ENCODE peak calls at places on chromosomes 3 and 15, in eight cellular contexts. Y is NCI-H1092; C is OCI-LY7; E is activated T-helper 1 cell treated with anti-CD3 and anti-CD28 coated beads, Interleukin-2, amount 50 U/mL, for 16 hours; H is M059J; T is T-helper 9 cell; I is RWPE1; N is ACHN. X is an unnamed sample.

GRCh38 chr3:127589600-127590281 is 792 bp downstream of the TPRA1 start:
- DNase-seq in Y (no peak), C (peak), E (no peak), H (no peak), T (no peak), I (no peak), N (peak), X (no peak)

GRCh38 chr3:8730641-8731040 is 3.0 kb upstream of the CAV3 start:
- DNase-seq in Y (no peak), C (no peak), E (no peak), H (no peak), T (no peak), I (no peak), N (no peak), X (no peak)

GRCh38 chr3:113746955-113747718 is at the start of gene ATP6V1A:
- DNase-seq in Y (peak), C (peak), E (peak), H (peak), T (peak), I (peak), N (peak), X (peak)

GRCh38 chr3:134059680-134060560 is 30.2 kb upstream of the SLCO2A1 start:
- DNase-seq in Y (no peak), C (no peak), E (no peak), H (no peak), T (no peak), I (no peak), N (no peak), X (no peak)

GRCh38 chr3:3610581-3611298 is 188.5 kb upstream of the LRRN1 start:
- DNase-seq in Y (no peak), C (no peak), E (no peak), H (no peak), T (no peak), I (no peak), N (no peak), X (no peak)

GRCh38 chr3:124837730-124838186 is 49.4 kb downstream of the ITGB5 start:
- DNase-seq in Y (no peak), C (no peak), E (no peak), H (peak), T (no peak), I (peak), N (peak), X (peak)

GRCh38 chr15:78565951-78566774 is 843 bp downstream of the CHRNA5 start:
- DNase-seq in Y (no peak), C (no peak), E (no peak), H (peak), T (no peak), I (peak), N (peak), X (peak)

GRCh38 chr15:101556273-101556672 is 66.8 kb upstream of the PCSK6 start:
- DNase-seq in Y (no peak), C (no peak), E (no peak), H (no peak), T (no peak), I (no peak), N (no peak), X (no peak)

GRCh38 chr15:70354260-70354894 is 256.7 kb upstream of the TLE3 start:
- DNase-seq in Y (peak), C (no peak), E (no peak), H (no peak), T (no peak), I (no peak), N (no peak), X (no peak)

GRCh38 chr15:75024102-75024636 is 779 bp downstream of the PPCDC start:
- DNase-seq in Y (no peak), C (peak), E (no peak), H (peak), T (no peak), I (peak), N (peak), X (no peak)

GRCh38 chr3:31522152-31522551 is 10.6 kb upstream of the STT3B start:
- DNase-seq in Y (no peak), C (peak), E (no peak), H (no peak), T (peak), I (no peak), N (no peak), X (no peak)

GRCh38 chr3:188284455-188285212 is 130.7 kb downstream of the LPP start:
- DNase-seq in Y (no peak), C (peak), E (no peak), H (peak), T (no peak), I (no peak), N (no peak), X (no peak)

GRCh38 chr3:169285057-169285990 is 378.2 kb downstream of the MECOM start:
- DNase-seq in Y (no peak), C (no peak), E (no peak), H (no peak), T (no peak), I (no peak), N (no peak), X (no peak)

GRCh38 chr3:30954431-30954830 is 60.0 kb upstream of the GADL1 start:
- DNase-seq in Y (no peak), C (no peak), E (no peak), H (no peak), T (no peak), I (no peak), N (no peak), X (no peak)

GRCh38 chr3:180329187-180329586 is 272.8 kb upstream of the TTC14 start:
- DNase-seq in Y (no peak), C (no peak), E (no peak), H (no peak), T (no peak), I (no peak), N (no peak), X (no peak)

GRCh38 chr3:57199895-57200297 is at the start of gene HESX1:
- DNase-seq in Y (no peak), C (no peak), E (no peak), H (no peak), T (no peak), I (no peak), N (no peak), X (no peak)

GRCh38 chr15:70478251-70478990 is 284.9 kb downstream of the UACA start:
- DNase-seq in Y (no peak), C (peak), E (no peak), H (no peak), T (no peak), I (no peak), N (no peak), X (no peak)

GRCh38 chr3:68878322-68878721 is 54.0 kb downstream of the TAFA4 start:
- DNase-seq in Y (no peak), C (peak), E (no peak), H (peak), T (no peak), I (peak), N (peak), X (no peak)

GRCh38 chr3:29313074-29313473 is 32.2 kb downstream of the RBMS3 start:
- DNase-seq in Y (no peak), C (no peak), E (no peak), H (no peak), T (no peak), I (no peak), N (no peak), X (no peak)

GRCh38 chr3:12175137-12175593 is 16.5 kb upstream of the TIMP4 start:
- DNase-seq in Y (no peak), C (no peak), E (no peak), H (peak), T (no peak), I (no peak), N (no peak), X (no peak)

GRCh38 chr15:71581406-71581930 is 228.9 kb upstream of the NR2E3 start:
- DNase-seq in Y (no peak), C (no peak), E (no peak), H (no peak), T (no peak), I (no peak), N (no peak), X (no peak)

GRCh38 chr3:47276558-47276957 is 6.0 kb downstream of the KIF9 start:
- DNase-seq in Y (no peak), C (no peak), E (no peak), H (no peak), T (no peak), I (no peak), N (no peak), X (no peak)

GRCh38 chr15:75842722-75843617 is at the start of gene UBE2Q2:
- DNase-seq in Y (peak), C (peak), E (peak), H (peak), T (peak), I (peak), N (peak), X (peak)

X was measured in H4.